ENCODE peak calls at places on chromosomes 1 and 21, in five cellular contexts. X, U, I, H and J are unnamed samples. For H3K4me1, the result is how much of the 10 kb centered on the place peaks cover.

GRCh38 chr1:43043695-43044094 is 85.0 kb upstream of the SLC2A1 start:
- DNase-seq in X (no peak), U (no peak), I (no peak), H (no peak), J (no peak)

GRCh38 chr1:48207131-48207530 is 15.4 kb upstream of the SLC5A9 start:
- DNase-seq in X (no peak), U (no peak), I (no peak), H (no peak), J (no peak)

GRCh38 chr1:243264718-243265117 is 8.9 kb downstream of the SDCCAG8 start:
- DNase-seq in X (no peak), U (peak), I (no peak), H (no peak), J (no peak)

GRCh38 chr1:109928591-109929111 is 18.0 kb downstream of the CSF1 start:
- DNase-seq in X (no peak), U (peak), I (no peak), H (no peak), J (peak)

GRCh38 chr1:231178970-231179369 is 17.1 kb downstream of the TRIM67 start:
- DNase-seq in X (no peak), U (no peak), I (no peak), H (no peak), J (no peak)

GRCh38 chr1:111690306-111690617 is 48.9 kb downstream of the INKA2 start:
- DNase-seq in X (peak), U (peak), I (no peak), H (peak), J (peak)

GRCh38 chr1:65310078-65310587 is 790 bp downstream of the DNAJC6 start:
- DNase-seq in X (no peak), U (no peak), I (peak), H (no peak), J (no peak)

GRCh38 chr1:156970017-156970416 is 49.6 kb downstream of the LRRC71 start:
- DNase-seq in X (no peak), U (no peak), I (peak), H (no peak), J (no peak)

GRCh38 chr1:171226757-171227370 is 21.4 kb upstream of the FMO1 start:
- DNase-seq in X (no peak), U (peak), I (peak), H (peak), J (peak)

GRCh38 chr1:87203890-87204289 is 124.8 kb upstream of the LMO4 start:
- DNase-seq in X (no peak), U (peak), I (no peak), H (no peak), J (no peak)

GRCh38 chr1:230317823-230318819 is 108.0 kb downstream of the PGBD5 start:
- DNase-seq in X (no peak), U (no peak), I (no peak), H (no peak), J (peak)

GRCh38 chr1:208551609-208552008 is 307.4 kb upstream of the PLXNA2 start:
- DNase-seq in X (no peak), U (no peak), I (no peak), H (no peak), J (no peak)

GRCh38 chr1:87794788-87795614 is 466.3 kb downstream of the LMO4 start:
- DNase-seq in X (no peak), U (peak), I (no peak), H (no peak), J (no peak)

GRCh38 chr1:24435782-24436365 is 20.3 kb downstream of the NIPAL3 start:
- DNase-seq in X (no peak), U (no peak), I (no peak), H (no peak), J (no peak)

GRCh38 chr1:20426923-20427322 is 59.1 kb downstream of the CAMK2N1 start:
- DNase-seq in X (no peak), U (peak), I (no peak), H (no peak), J (no peak)

GRCh38 chr1:192592981-192593683 is 17.6 kb downstream of the RGS1 start:
- DNase-seq in X (no peak), U (peak), I (no peak), H (no peak), J (no peak)

GRCh38 chr1:209355415-209355814 is 228.1 kb upstream of the CAMK1G start:
- DNase-seq in X (no peak), U (no peak), I (no peak), H (no peak), J (no peak)

GRCh38 chr21:38470762-38471161 is 27.5 kb downstream of the ERG start:
- DNase-seq in X (no peak), U (peak), I (no peak), H (no peak), J (no peak)

GRCh38 chr21:44334637-44335030 is 4.6 kb downstream of the CFAP410 start:
- DNase-seq in X (no peak), U (no peak), I (no peak), H (no peak), J (no peak)

GRCh38 chr1:171343727-171344472 is 29.9 kb downstream of the FMO4 start:
- DNase-seq in X (no peak), U (peak), I (no peak), H (peak), J (no peak)

GRCh38 chr1:10586125-10586524 is 111.4 kb downstream of the PEX14 start:
- DNase-seq in X (no peak), U (no peak), I (no peak), H (no peak), J (no peak)

GRCh38 chr1:62487956-62488355 is 51.1 kb downstream of the USP1 start:
- DNase-seq in X (no peak), U (no peak), I (peak), H (no peak), J (no peak)

GRCh38 chr1:229572286-229572685 is 13.8 kb upstream of the ABCB10 start:
- DNase-seq in X (no peak), U (no peak), I (no peak), H (no peak), J (no peak)

GRCh38 chr21:33403786-33404571 is 766 bp downstream of the IFNGR2 start:
- DNase-seq in X (no peak), U (peak), I (peak), H (peak), J (peak)

GRCh38 chr1:180595966-180596365 is 35.9 kb upstream of the XPR1 start:
- DNase-seq in X (no peak), U (no peak), I (no peak), H (no peak), J (no peak)

GRCh38 chr1:156146006-156146748 is 7.2 kb upstream of the SEMA4A start:
- DNase-seq in X (no peak), U (peak), I (peak), H (peak), J (peak)

GRCh38 chr1:6989506-6990159 is 204.4 kb downstream of the CAMTA1 start:
- DNase-seq in X (no peak), U (no peak), I (no peak), H (no peak), J (no peak)

GRCh38 chr1:6986281-6986680 is 201.0 kb downstream of the CAMTA1 start:
- DNase-seq in X (no peak), U (no peak), I (no peak), H (no peak), J (no peak)

GRCh38 chr1:6985528-6986276 is 200.4 kb downstream of the CAMTA1 start:
- DNase-seq in X (no peak), U (no peak), I (no peak), H (no peak), J (no peak)

GRCh38 chr1:6988796-6989195 is 203.5 kb downstream of the CAMTA1 start:
- DNase-seq in X (no peak), U (no peak), I (no peak), H (no peak), J (no peak)

DNA sequence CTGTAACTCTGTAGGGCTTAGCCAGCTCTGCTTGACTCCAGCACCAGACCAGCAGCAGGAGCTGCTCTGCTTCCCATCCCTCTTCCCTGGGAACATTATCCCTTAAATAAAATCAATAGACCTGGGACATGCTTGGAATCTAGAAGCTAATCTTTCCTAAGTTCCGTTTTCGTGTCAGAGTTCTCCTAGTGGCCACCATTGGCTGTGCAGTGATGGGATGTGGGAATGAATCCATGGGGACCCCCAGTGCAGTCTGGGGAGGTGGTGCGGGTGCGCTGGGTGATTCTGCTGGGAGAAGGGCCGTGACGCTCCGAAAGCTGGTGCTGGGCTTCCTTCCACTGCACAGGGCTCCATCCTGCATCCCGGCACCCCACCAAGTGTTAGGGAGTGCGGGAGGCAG is 202.7 kb downstream of the CAMTA1 start:
- DNase-seq in X (no peak), U (no peak), I (peak), H (no peak), J (no peak)
- TF ChIP-seq CTCF in X (no peak), U (no peak), I (peak), H (no peak), J (no peak)

DNA sequence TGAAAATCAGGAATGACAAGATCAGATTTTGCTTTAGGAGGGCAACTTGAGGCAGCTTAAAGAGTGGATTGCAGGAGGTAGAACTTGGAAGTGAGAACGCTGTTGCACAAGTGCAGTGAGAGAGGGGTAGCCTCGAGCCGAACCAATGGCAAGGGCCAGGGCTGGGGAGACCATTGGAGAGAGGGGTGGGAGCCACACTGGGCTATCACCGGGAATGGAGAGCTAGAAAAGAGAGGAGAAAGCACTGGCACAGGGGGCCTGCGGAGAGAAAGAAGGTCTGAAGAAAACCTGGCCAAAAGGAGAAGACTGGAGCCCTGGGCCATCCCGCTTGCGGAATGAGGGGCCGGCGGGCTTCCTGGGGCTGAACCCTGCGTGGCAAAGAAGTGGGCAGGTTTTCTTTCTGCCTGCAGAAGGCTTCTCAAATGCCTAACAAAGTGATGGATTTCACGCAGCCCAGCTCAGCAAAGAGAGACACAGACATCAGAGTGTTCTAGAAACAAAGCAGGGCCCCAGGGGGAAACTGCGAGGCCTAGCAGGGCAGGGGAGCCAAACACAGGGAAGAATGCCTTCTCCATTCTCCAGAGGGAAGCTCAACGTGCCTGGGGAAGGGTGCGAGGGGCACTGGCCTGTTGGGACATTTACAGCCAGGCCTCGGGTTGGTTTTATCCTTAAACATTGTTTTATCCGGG is 1.2 kb upstream of the SLC37A1 start:
- DNase-seq in X (no peak), U (no peak), I (no peak), H (no peak), J (no peak)
- H3K4me3 ChIP-seq in X (no peak), U (no peak), I (peak), H (no peak), J (no peak)

GRCh38 chr21:36557316-36557715 is 77.4 kb upstream of the CLDN14 start:
- DNase-seq in X (no peak), U (peak), I (no peak), H (no peak), J (no peak)

GRCh38 chr21:36565616-36566015 is 85.7 kb upstream of the CLDN14 start:
- DNase-seq in X (no peak), U (no peak), I (no peak), H (no peak), J (no peak)

GRCh38 chr21:36564647-36565046 is 84.7 kb upstream of the CLDN14 start:
- DNase-seq in X (no peak), U (no peak), I (no peak), H (no peak), J (no peak)

GRCh38 chr21:36563301-36563926 is 83.5 kb upstream of the CLDN14 start:
- DNase-seq in X (no peak), U (no peak), I (no peak), H (no peak), J (no peak)

DNA sequence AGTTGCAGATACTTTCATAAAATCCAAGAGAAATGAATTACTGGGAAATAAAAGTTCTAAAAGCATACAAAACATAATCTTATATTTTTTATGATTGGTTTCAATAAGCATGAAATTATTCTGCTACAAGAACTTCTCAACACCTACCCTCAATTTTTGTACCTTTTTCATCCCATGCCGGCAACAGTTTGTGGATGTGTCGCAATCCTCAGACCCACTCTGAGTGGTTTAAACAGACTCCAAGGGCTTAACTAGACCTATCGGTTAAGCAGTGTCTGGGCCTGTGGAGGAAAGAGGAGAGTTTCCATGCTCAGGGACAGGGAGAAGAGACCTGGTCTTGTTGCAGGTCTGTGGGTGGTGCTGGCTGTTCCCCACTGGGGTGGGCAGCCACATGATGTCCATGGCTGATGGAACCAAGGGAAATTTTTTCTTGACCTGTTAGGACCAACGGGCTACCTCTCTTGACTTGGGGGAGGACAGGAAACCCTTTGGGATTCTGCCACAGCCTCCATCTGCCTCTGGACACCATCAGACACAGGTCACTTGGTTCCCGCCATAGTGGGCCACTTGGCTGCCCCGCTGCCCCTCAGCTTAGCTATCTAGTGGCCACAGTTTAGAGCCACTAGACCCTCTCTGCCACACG is 81.1 kb upstream of the CLDN14 start:
- DNase-seq in X (no peak), U (no peak), I (no peak), H (no peak), J (no peak)
- H3K4me1 ChIP-seq in X (under half), U (under half), I (under half), H (under half), J (under half)

DNA sequence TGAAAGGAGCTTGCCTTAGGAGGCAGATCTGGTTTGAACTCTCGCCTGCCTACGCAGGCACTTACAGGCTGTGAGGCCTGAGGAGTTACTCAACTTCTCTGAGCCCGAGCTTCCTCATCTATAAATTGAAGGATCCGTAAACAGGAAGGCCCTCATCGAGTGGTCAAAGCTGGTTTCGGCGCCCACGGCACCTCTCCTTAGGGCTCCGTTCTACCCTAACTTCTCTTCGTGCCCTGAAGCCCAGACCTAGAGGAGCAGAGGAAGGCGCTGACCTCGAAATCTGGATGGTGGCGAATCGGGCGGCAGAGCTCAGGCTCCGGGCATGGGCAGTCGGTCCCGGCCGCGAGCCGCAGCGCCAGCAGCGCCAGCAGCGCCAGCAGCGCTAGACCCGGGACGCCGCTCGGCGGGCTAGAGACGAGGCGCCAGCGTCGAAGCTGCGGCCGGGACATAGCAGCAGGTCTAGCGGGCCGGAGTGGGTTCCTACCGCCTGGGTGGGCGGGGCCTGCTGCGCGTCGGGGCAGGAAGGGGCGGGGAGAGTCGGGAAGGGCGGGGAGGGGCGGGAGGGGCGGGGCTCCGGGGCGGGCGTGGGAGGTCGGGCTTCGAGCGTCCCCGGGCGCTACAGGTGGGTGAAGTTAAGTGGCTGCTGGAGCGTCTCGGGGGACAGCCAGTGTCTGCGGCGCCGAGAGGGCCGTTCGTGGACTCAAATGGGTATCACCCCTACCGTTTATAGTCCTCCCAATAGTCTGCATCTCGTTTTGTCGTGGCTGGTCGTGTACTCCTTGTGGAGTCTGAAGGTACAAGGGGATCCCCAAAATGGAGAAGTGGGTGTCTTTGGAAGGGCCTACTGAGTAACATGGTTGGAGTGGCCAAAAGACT is at the start of gene CTBS:
- DNase-seq in X (peak), U (peak), I (peak), H (peak), J (peak)
- TF ChIP-seq CTCF in X (no peak), U (no peak), I (no peak), H (no peak), J (no peak)

DNA sequence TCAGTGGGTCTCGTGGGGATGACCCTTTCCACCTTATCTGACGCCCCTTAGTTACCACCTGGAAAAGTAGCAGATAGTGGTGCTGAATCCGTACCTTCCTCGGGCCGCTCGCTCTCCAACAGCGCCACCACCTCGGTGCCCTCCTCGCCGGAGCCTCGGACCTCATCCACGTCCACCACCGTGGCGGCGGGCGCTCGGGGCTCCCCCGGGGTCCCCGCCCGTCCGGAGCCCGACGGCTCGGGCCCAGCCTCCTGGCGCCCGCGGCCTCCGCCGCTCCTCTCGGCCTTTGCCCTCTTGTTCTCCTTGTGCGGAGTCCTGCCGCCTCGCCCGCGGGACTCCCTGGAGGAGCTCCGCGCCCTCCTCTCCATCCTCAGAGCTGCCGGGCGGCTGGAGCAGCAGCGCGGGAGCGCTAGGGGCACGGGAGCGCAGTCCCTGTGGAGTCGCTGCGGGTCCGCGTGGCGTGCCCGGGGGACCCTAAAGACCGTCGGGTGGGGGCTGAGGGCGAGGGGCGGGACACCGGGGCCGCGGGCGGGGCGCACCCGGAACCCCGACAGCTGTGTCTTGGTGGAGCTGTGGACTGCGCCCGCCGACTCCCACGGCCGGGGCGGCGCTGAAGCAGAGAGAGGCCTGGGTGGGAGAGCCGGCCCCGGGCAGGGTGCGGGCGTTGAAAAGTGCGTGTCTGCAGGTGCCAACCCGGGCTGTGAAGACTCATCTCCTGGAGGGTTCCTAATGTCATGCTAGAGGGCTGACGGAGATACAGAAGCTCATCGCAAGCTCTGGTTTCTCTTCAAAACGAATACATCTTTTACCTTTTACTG is at the start of gene NPHS2:
- DNase-seq in X (no peak), U (no peak), I (peak), H (no peak), J (no peak)
- H3K4me3 ChIP-seq in X (peak), U (no peak), I (peak), H (peak), J (peak)

GRCh38 chr21:29299906-29300546 is 1.3 kb downstream of the BACH1 start:
- DNase-seq in X (no peak), U (peak), I (peak), H (peak), J (peak)
- H3K4me1 ChIP-seq in X (under half), U (under half), I (under half), H (under half), J (under half)

GRCh38 chr1:195939844-195940243 is 668.4 kb downstream of the KCNT2 start:
- DNase-seq in X (no peak), U (no peak), I (peak), H (no peak), J (no peak)
- TF ChIP-seq CTCF in X (no peak), U (peak), I (peak), H (no peak), J (no peak)

GRCh38 chr1:159140474-159140873 is 30.9 kb upstream of the CADM3 start:
- DNase-seq in X (no peak), U (no peak), I (no peak), H (no peak), J (no peak)

GRCh38 chr1:159146996-159147395 is 24.4 kb upstream of the CADM3 start:
- DNase-seq in X (no peak), U (no peak), I (no peak), H (no peak), J (no peak)

GRCh38 chr1:159144571-159144970 is 26.8 kb upstream of the CADM3 start:
- DNase-seq in X (no peak), U (no peak), I (no peak), H (no peak), J (no peak)

GRCh38 chr1:159141584-159142518 is 29.6 kb upstream of the CADM3 start:
- DNase-seq in X (no peak), U (peak), I (peak), H (no peak), J (no peak)
- H3K4me3 ChIP-seq in X (no peak), U (no peak), I (peak), H (no peak), J (no peak)

GRCh38 chr1:66931548-66932124 is 6.8 kb downstream of the MIER1 start:
- DNase-seq in X (no peak), U (no peak), I (no peak), H (no peak), J (no peak)

GRCh38 chr1:66930823-66931174 is 6.0 kb downstream of the MIER1 start:
- DNase-seq in X (no peak), U (no peak), I (no peak), H (no peak), J (no peak)

GRCh38 chr1:66932291-66932690 is 7.5 kb downstream of the MIER1 start:
- DNase-seq in X (no peak), U (no peak), I (no peak), H (no peak), J (no peak)

GRCh38 chr1:66937529-66938234 is 12.9 kb downstream of the MIER1 start:
- DNase-seq in X (no peak), U (no peak), I (no peak), H (no peak), J (no peak)

GRCh38 chr1:66933887-66934700 is 9.3 kb downstream of the MIER1 start:
- DNase-seq in X (no peak), U (no peak), I (no peak), H (no peak), J (no peak)
- H3K4me1 ChIP-seq in X (half or more), U (under half), I (under half), H (under half), J (under half)